ENCODE peak calls at places on chromosomes 6 and 20, in ten cellular contexts. Z is effector memory CD8-positive, alpha-beta T cell; R is neuronal stem cell; J is H54; A is BE2C; M is mucosa of gallbladder; E is CD4-positive, alpha-beta T cell; B is glutamatergic neuron; W is NCI-H1092 treated with DMSO at 0.1 percent for 48 hours; H is HEK293T. D is an unnamed sample.

GRCh38 chr6:142698751-142699150 is 246.2 kb downstream of the HIVEP2 start:
- DNase-seq in B (no peak), Z (no peak), W (no peak), J (no peak), M (no peak), E (no peak), H (peak), A (no peak), R (no peak), D (no peak)

GRCh38 chr6:2986722-2987196 is 12.9 kb upstream of the NQO2 start:
- DNase-seq in B (no peak), E (no peak), M (peak), A (no peak), Z (no peak), W (no peak), R (no peak), H (no peak), J (no peak), D (peak)

GRCh38 chr6:17311595-17312311 is 30.6 kb downstream of the RBM24 start:
- DNase-seq in J (no peak), R (no peak), A (no peak), Z (no peak), M (no peak), H (peak), B (peak), W (no peak), E (no peak), D (no peak)

GRCh38 chr6:364609-365540 is 26.7 kb upstream of the IRF4 start:
- DNase-seq in J (no peak), H (no peak), W (no peak), A (no peak), B (no peak), Z (no peak), M (no peak), E (no peak), R (no peak), D (no peak)

GRCh38 chr6:35214869-35215664 is 1.3 kb downstream of the SCUBE3 start:
- DNase-seq in A (no peak), H (no peak), W (no peak), Z (no peak), E (no peak), J (no peak), M (no peak), B (no peak), R (no peak), D (no peak)

GRCh38 chr6:111462770-111463391 is 20.1 kb downstream of the REV3L start:
- DNase-seq in M (no peak), Z (no peak), J (no peak), W (no peak), H (no peak), R (no peak), B (no peak), E (no peak), A (no peak), D (no peak)

GRCh38 chr6:79671605-79672266 is 40.6 kb downstream of the SH3BGRL2 start:
- DNase-seq in B (no peak), H (no peak), W (peak), J (peak), M (peak), R (no peak), A (no peak), E (peak), Z (peak), D (no peak)

GRCh38 chr6:119162134-119162761 is 83.8 kb upstream of the FAM184A start:
- DNase-seq in B (no peak), M (no peak), R (no peak), W (no peak), Z (no peak), H (no peak), A (no peak), E (no peak), J (no peak), D (no peak)

GRCh38 chr20:60271597-60271996 is 313.4 kb downstream of the CDH26 start:
- DNase-seq in J (no peak), W (no peak), E (no peak), A (no peak), H (peak), M (no peak), R (no peak), B (no peak), Z (no peak), D (no peak)

D was measured in T1000.